ENCODE peak calls at places on chromosomes 12 and 14, in five cellular contexts. B is HepG2, Y is HCT116, M is K562, I is H1. S is an unnamed sample.

GRCh38 chr12:3933819-3934192 is 60.6 kb upstream of the PARP11 start:
- DNase-seq in B (no peak), Y (no peak), M (no peak), I (no peak), S (no peak)

GRCh38 chr12:55847033-55847432 is 4.3 kb upstream of the MMP19 start:
- DNase-seq in B (no peak), Y (no peak), M (no peak), I (no peak), S (no peak)

GRCh38 chr14:54177861-54178591 is 218.8 kb upstream of the CDKN3 start:
- DNase-seq in B (no peak), Y (no peak), M (no peak), I (no peak), S (no peak)

GRCh38 chr12:18320036-18320617 is 58.8 kb downstream of the PIK3C2G start:
- DNase-seq in B (peak), Y (peak), M (peak), I (peak), S (no peak)

GRCh38 chr12:94380507-94380906 is 79.2 kb downstream of the CEP83 start:
- DNase-seq in B (peak), Y (no peak), M (no peak), I (no peak), S (no peak)

GRCh38 chr12:103882861-103883596 is 42.0 kb upstream of the NT5DC3 start:
- DNase-seq in B (no peak), Y (no peak), M (no peak), I (no peak), S (no peak)

GRCh38 chr14:32364941-32365340 is 35.8 kb downstream of the AKAP6 start:
- DNase-seq in B (no peak), Y (no peak), M (no peak), I (no peak), S (no peak)

GRCh38 chr12:132321321-132322118 is 7.9 kb downstream of the GALNT9 start:
- DNase-seq in B (no peak), Y (no peak), M (no peak), I (no peak), S (no peak)

GRCh38 chr14:50363734-50364113 is 33.0 kb downstream of the CDKL1 start:
- DNase-seq in B (no peak), Y (no peak), M (no peak), I (no peak), S (peak)

GRCh38 chr14:61462566-61463195 is 141.3 kb downstream of the PRKCH start:
- DNase-seq in B (peak), Y (no peak), M (peak), I (no peak), S (no peak)

GRCh38 chr14:52048641-52049204 is 20.1 kb downstream of the NID2 start:
- DNase-seq in B (no peak), Y (no peak), M (no peak), I (no peak), S (no peak)

GRCh38 chr14:77645520-77646230 is 29.2 kb upstream of the SPTLC2 start:
- DNase-seq in B (no peak), Y (no peak), M (peak), I (no peak), S (no peak)
- TF ChIP-seq ATF3 in B (no peak), Y (no peak), M (no peak), I (no peak), S (no peak)

GRCh38 chr12:70721216-70721615 is 84.0 kb upstream of the PTPRB start:
- DNase-seq in B (no peak), Y (no peak), M (no peak), I (no peak), S (no peak)

GRCh38 chr12:70719084-70719483 is 81.9 kb upstream of the PTPRB start:
- DNase-seq in B (no peak), Y (no peak), M (no peak), I (no peak), S (no peak)

GRCh38 chr12:70722584-70723343 is 85.5 kb upstream of the PTPRB start:
- DNase-seq in B (no peak), Y (no peak), M (no peak), I (no peak), S (no peak)

GRCh38 chr12:70721958-70722357 is 84.7 kb upstream of the PTPRB start:
- DNase-seq in B (no peak), Y (no peak), M (no peak), I (no peak), S (no peak)

DNA sequence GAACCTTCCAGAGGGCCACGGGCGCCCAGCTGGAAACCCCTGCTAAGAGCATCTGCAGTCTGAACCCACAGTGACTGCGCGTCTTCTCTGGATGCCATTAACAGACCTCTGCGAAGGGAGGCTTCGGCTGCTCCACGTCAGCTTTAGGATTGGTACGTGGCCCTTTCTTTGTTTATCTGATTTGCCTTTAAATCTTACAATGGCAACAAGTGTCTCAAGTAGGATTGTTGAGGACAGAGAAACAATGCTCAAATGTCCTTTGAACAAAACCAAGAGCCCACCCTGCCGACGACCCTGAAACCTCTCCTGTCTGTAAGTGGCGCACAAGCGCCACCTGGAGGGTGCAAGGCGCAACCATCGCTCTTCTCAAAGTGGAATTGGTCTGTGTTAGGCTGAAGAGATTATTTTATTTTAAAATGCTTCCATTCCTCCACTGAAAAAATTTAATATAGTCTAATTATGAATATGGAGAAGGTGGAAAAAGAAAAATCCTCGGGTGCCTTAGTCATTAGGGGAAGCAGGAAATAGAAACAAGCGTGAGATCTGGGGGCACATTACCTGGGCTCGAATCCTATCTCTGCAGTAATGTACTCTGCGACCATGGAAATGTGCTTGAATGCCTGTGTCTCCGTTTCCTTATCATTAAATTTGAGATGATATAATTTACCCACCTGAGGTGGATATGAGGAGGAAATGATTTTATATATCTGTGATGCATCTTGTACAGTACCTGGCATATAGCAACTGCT is 82.6 kb upstream of the PTPRB start:
- DNase-seq in B (peak), Y (no peak), M (peak), I (peak), S (no peak)
- TF ChIP-seq YY1 in B (no peak), Y (no peak), M (no peak), I (no peak), S (no peak)

GRCh38 chr12:32083489-32083888 is 23.2 kb upstream of the BICD1 start:
- DNase-seq in B (no peak), Y (no peak), M (no peak), I (no peak), S (no peak)

GRCh38 chr12:32080435-32080834 is 26.2 kb upstream of the BICD1 start:
- DNase-seq in B (no peak), Y (no peak), M (no peak), I (no peak), S (no peak)

GRCh38 chr12:32087301-32087700 is 19.3 kb upstream of the BICD1 start:
- DNase-seq in B (no peak), Y (no peak), M (no peak), I (no peak), S (no peak)

GRCh38 chr12:32084753-32085152 is 21.9 kb upstream of the BICD1 start:
- DNase-seq in B (no peak), Y (no peak), M (no peak), I (no peak), S (no peak)

DNA sequence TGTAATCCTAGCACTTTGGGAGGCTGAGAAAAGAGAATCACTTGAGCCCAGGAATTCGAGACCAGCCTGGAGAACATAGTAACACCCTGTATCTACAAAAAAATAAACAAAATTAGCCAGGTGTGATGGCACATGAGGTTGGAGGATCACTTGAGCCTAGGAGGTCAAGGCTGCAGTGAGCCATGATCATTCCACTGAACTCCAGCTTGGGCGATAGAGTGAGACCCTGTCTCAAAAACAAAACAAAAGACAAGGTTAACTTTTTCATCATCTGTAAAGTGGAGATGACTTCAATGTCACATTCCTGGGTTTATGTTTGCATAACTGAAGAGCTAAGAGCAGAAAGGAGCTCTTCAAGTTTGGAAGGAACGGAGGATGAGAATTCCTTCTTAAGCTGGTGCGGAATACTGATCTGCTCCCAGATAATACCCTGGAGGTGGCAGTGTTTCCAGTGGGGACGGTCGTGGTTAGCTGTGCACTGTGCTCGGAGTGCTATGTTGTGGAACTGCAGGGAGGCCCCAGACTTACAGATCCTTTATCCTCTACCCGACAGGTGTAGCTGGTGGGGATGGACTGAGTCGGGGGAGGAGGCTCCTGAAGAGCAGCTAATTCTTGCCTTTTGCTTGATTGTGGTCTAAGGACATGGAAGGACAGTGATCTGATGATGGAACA is 22.5 kb upstream of the BICD1 start:
- DNase-seq in B (no peak), Y (no peak), M (no peak), I (no peak), S (no peak)
- TF ChIP-seq ATF3 in B (no peak), Y (no peak), M (no peak), I (no peak), S (no peak)

GRCh38 chr12:114406326-114407033 is 536 bp upstream of the TBX5 start:
- DNase-seq in B (no peak), Y (no peak), M (no peak), I (no peak), S (no peak)
- TF ChIP-seq YY1 in B (no peak), Y (no peak), M (no peak), I (no peak), S (no peak)

GRCh38 chr12:65740873-65741600 is 83.2 kb upstream of the HMGA2 start:
- DNase-seq in B (peak), Y (no peak), M (peak), I (no peak), S (no peak)
- TF ChIP-seq ATF3 in B (no peak), Y (no peak), M (no peak), I (no peak), S (no peak)

DNA sequence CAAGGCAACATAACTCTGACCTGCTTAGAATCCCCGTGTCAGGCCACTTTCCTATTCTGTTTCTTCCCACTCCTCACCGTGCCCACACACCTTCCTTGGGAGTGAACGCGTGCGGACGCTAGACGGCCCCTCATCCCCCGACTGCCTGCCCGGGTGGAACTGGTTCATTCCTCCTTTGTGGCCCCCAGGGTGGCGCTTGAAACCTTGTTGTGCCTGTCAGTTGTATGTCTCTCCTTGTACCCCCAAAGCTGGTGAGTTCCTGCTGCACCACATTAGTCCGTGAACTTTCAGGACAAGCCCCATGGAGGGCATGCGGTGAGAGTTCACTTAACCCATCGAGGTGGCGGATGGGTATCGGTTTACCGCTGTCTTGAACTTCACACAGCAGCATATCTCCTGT is 46.7 kb downstream of the SSH1 start:
- DNase-seq in B (no peak), Y (no peak), M (no peak), I (no peak), S (no peak)
- TF ChIP-seq YY1 in B (no peak), Y (no peak), M (no peak), I (no peak), S (no peak)

DNA sequence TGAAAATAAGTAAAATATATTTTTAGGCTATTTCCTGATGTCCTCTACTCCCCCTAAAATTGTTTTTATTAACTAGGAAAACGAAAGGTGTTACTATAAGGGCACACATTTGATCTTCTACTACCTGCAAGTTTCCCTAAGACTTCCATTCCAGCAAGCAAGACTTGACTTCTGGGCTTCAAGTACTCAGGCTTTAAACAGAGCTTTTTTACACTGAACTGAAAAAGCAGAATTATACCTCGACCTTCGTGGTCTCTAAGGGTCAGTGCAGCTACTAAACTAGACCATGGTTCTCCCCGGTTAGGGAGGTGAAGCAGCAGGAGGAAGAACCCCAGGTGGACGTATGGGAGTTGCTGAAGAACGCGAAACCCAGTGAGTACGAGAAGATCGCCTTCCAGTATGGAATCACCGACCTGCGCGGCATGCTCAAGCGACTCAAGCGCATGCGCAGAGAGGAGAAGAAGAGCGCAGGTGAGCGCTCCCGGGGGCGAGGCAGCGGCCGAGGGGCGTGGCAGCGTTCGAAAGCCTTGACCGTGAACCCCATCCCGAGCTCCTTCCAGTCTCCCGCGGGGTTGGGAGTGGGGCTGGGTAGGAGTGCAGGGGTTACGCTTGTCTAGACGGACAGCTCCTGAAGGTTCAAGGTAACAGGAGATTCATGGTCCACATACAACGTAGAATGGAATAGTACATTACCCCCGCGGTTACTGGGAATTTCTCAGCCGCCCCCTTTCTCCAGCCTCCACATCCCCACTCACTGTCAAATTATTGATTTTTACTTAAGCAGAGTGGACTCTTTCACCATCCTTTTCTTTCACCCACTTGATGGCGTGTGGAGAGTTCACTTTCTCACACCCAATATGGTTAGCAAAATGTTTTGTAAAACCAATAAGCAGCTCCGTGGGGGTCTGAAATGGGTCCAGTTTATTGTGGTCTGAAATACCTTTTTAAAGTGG is 47.6 kb downstream of the MYBPC1 start:
- DNase-seq in B (no peak), Y (no peak), M (peak), I (peak), S (no peak)
- TF ChIP-seq ATF3 in B (no peak), Y (no peak), M (no peak), I (peak), S (no peak)

GRCh38 chr14:95442016-95442632 is 74.3 kb downstream of the SYNE3 start:
- DNase-seq in B (no peak), Y (no peak), M (no peak), I (no peak), S (no peak)
- TF ChIP-seq YY1 in B (no peak), Y (no peak), M (no peak), I (no peak), S (no peak)

DNA sequence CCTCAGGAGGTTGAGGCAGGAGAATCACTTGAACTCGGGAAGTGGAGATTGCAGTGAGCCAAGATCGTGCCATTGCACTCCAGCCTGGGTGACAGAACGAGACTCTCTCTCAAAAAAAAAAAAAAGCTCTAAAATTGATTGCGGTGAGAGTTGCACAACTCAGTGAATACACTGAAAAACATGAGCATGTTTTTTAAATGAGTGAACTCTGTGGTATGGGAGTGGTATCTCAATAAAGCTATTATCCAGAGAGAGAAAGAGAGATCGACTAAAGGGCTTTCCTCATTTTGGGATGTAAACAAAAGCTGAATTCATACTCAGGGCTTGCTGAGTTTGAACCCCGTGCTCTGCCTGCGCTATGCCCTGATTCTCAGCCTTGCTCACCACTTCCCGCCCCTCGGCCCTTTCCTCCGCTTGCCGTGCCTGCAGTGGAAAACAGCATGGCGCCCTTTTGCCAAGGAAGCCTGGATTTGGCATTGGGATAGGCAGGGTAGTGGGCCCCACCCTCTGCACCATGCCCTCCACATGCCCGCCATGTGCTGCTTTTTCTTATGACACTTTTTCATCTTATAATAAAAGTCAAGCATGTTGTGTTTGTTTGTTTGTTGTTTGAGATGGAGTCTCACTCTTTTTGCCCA is 102.5 kb downstream of the LGMN start:
- DNase-seq in B (no peak), Y (no peak), M (no peak), I (no peak), S (no peak)
- TF ChIP-seq ATF3 in B (no peak), Y (no peak), M (no peak), I (no peak), S (no peak)

GRCh38 chr14:104420990-104421389 is 158.6 kb upstream of the C14orf180 start:
- DNase-seq in B (no peak), Y (no peak), M (no peak), I (no peak), S (no peak)

GRCh38 chr14:104419865-104420458 is 159.6 kb upstream of the C14orf180 start:
- DNase-seq in B (no peak), Y (no peak), M (no peak), I (no peak), S (peak)

GRCh38 chr14:104421892-104422291 is 157.7 kb upstream of the C14orf180 start:
- DNase-seq in B (no peak), Y (no peak), M (no peak), I (no peak), S (no peak)

GRCh38 chr14:104422301-104423223 is 157.0 kb upstream of the C14orf180 start:
- DNase-seq in B (no peak), Y (no peak), M (no peak), I (no peak), S (no peak)

GRCh38 chr14:104421401-104421821 is 158.2 kb upstream of the C14orf180 start:
- DNase-seq in B (no peak), Y (no peak), M (no peak), I (no peak), S (no peak)
- TF ChIP-seq YY1 in B (no peak), Y (no peak), M (no peak), I (no peak), S (no peak)

S was measured in GM12878.